ENCODE peak calls at places on chromosomes 1 and 21, in six cellular contexts. O is mesendoderm, K is right cardiac atrium, V is RWPE2, N is dorsolateral prefrontal cortex, M is hepatocyte. L is an unnamed sample.

GRCh38 chr1:88001460-88001859 is 672.8 kb downstream of the LMO4 start:
- DNase-seq in M (no peak), N (no peak), O (peak), V (no peak), K (no peak), L (no peak)

GRCh38 chr1:162144853-162145252 is 75.4 kb downstream of the NOS1AP start:
- DNase-seq in V (no peak), N (no peak), O (peak), K (no peak), M (no peak), L (no peak)

GRCh38 chr1:180273066-180273465 is 43.0 kb downstream of the LHX4 start:
- DNase-seq in M (no peak), K (no peak), N (no peak), V (no peak), O (no peak), L (no peak)

GRCh38 chr1:212606734-212607205 is 1.8 kb upstream of the ATF3 start:
- DNase-seq in V (no peak), O (no peak), N (no peak), M (peak), K (peak), L (no peak)

GRCh38 chr21:27061783-27062182 is 94.9 kb upstream of the ADAMTS5 start:
- DNase-seq in M (no peak), N (no peak), K (no peak), O (no peak), V (no peak), L (no peak)

GRCh38 chr1:233144434-233144833 is 151.1 kb downstream of the PCNX2 start:
- DNase-seq in N (no peak), V (no peak), O (no peak), M (no peak), K (no peak), L (no peak)

GRCh38 chr1:92879316-92879968 is 47.6 kb downstream of the RPL5 start:
- DNase-seq in K (no peak), O (no peak), M (no peak), V (no peak), N (no peak), L (no peak)

GRCh38 chr1:201582261-201582951 is 43.5 kb downstream of the NAV1 start:
- DNase-seq in V (no peak), O (peak), M (peak), N (peak), K (peak), L (no peak)

GRCh38 chr21:30057108-30057507 is 109.5 kb downstream of the CLDN17 start:
- DNase-seq in O (peak), K (no peak), N (no peak), M (no peak), V (no peak), L (no peak)

GRCh38 chr21:45981641-45982255 is at the start of gene COL6A1:
- DNase-seq in N (peak), K (peak), M (peak), V (peak), O (peak), L (peak)

GRCh38 chr1:109213824-109214693 is at the start of gene SARS1:
- DNase-seq in M (peak), V (peak), K (peak), O (peak), N (peak), L (peak)

GRCh38 chr21:33936221-33937038 is 20.8 kb upstream of the ATP5PO start:
- DNase-seq in O (peak), K (no peak), M (no peak), N (no peak), V (no peak), L (no peak)

GRCh38 chr1:53585116-53585515 is 125.9 kb downstream of the DMRTB1 start:
- DNase-seq in V (no peak), O (no peak), N (no peak), K (no peak), M (peak), L (no peak)

GRCh38 chr1:87135313-87135712 is 193.4 kb upstream of the LMO4 start:
- DNase-seq in O (no peak), K (no peak), M (no peak), V (no peak), N (peak), L (peak)

GRCh38 chr1:193741228-193741627 is 554.8 kb upstream of the B3GALT2 start:
- DNase-seq in M (no peak), V (no peak), O (peak), N (no peak), K (no peak), L (no peak)

GRCh38 chr1:90402893-90403849 is 313.9 kb downstream of the BARHL2 start:
- DNase-seq in N (no peak), V (peak), O (peak), K (no peak), M (peak), L (no peak)

GRCh38 chr21:45867041-45867630 is 114.4 kb upstream of the COL6A1 start:
- DNase-seq in M (no peak), V (no peak), O (no peak), N (no peak), K (no peak), L (no peak)

GRCh38 chr21:28714795-28715464 is 277.7 kb downstream of the LTN1 start:
- DNase-seq in N (no peak), V (no peak), O (no peak), K (no peak), M (no peak), L (no peak)

GRCh38 chr1:46043491-46044017 is 88.9 kb downstream of the PIK3R3 start:
- DNase-seq in O (peak), K (no peak), N (no peak), M (no peak), V (no peak), L (no peak)

GRCh38 chr1:152497273-152497672 is 13.3 kb upstream of the LCE5A start:
- DNase-seq in O (peak), N (no peak), K (no peak), V (no peak), M (no peak), L (no peak)

GRCh38 chr1:243286409-243287127 is 30.7 kb downstream of the SDCCAG8 start:
- DNase-seq in M (no peak), N (no peak), V (no peak), K (no peak), O (no peak), L (no peak)

GRCh38 chr1:179083533-179083932 is 1.7 kb downstream of the TOR3A start:
- DNase-seq in N (no peak), O (peak), K (no peak), V (no peak), M (no peak), L (no peak)

GRCh38 chr1:211155040-211155439 is 21.1 kb upstream of the KCNH1 start:
- DNase-seq in K (no peak), N (no peak), V (no peak), M (no peak), O (no peak), L (no peak)

GRCh38 chr21:41217656-41218380 is 49.9 kb downstream of the BACE2 start:
- DNase-seq in N (no peak), O (peak), K (peak), V (no peak), M (peak), L (no peak)

GRCh38 chr1:219710529-219711194 is 97.8 kb upstream of the ZC3H11B start:
- DNase-seq in N (no peak), K (no peak), V (no peak), M (no peak), O (peak), L (no peak)

GRCh38 chr1:203306089-203306969 is 1.0 kb downstream of the BTG2 start:
- DNase-seq in M (peak), K (peak), V (peak), O (peak), N (peak), L (peak)

GRCh38 chr1:64072089-64072835 is 131.2 kb upstream of the UBE2U start:
- DNase-seq in M (no peak), N (no peak), O (no peak), V (no peak), K (no peak), L (no peak)

GRCh38 chr1:192974701-192975100 is 84.5 kb downstream of the UCHL5 start:
- DNase-seq in O (no peak), M (no peak), N (no peak), K (no peak), V (no peak), L (no peak)

GRCh38 chr1:63322944-63323865 is 838 bp downstream of the FOXD3 start:
- DNase-seq in M (peak), K (no peak), N (no peak), O (peak), V (no peak), L (no peak)

GRCh38 chr1:231187556-231187955 is 25.7 kb downstream of the TRIM67 start:
- DNase-seq in O (peak), K (no peak), N (peak), M (no peak), V (no peak), L (peak)

GRCh38 chr21:37208741-37209225 is 58.4 kb downstream of the VPS26C start:
- DNase-seq in K (no peak), N (no peak), V (no peak), O (no peak), M (no peak), L (no peak)

GRCh38 chr1:117860906-117861610 is 68.4 kb downstream of the GDAP2 start:
- DNase-seq in V (no peak), M (no peak), K (no peak), O (no peak), N (peak), L (no peak)

GRCh38 chr1:239505094-239505493 is 118.7 kb downstream of the CHRM3 start:
- DNase-seq in V (no peak), M (no peak), O (no peak), K (no peak), N (no peak), L (no peak)

GRCh38 chr21:43624343-43624742 is 34.9 kb downstream of the HSF2BP start:
- DNase-seq in K (no peak), V (no peak), M (no peak), O (peak), N (no peak), L (no peak)

DNA sequence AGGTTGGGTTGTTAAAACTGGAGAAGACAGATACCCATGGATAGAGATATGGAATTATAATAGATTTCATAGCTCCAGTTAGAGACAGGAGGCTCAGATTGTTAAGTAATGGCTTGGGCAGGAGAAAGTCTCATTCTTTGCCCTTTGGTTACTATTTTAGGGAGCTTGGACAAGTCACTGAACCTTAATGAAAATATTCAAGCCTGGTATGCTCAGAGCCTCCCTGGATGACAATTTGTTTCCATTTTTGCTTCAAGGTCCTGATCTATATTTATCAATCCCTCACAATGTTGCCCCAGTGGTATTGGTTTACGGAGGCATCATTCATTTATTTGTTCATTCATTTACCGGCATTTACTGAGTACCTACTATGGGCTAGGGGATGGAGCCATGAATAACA is 37.5 kb downstream of the RCSD1 start:
- DNase-seq in M (no peak), K (no peak), V (no peak), O (no peak), N (no peak), L (no peak)
- H3K27ac ChIP-seq in M (no peak), K (no peak), V (no peak), O (no peak), N (no peak), L (no peak)

DNA sequence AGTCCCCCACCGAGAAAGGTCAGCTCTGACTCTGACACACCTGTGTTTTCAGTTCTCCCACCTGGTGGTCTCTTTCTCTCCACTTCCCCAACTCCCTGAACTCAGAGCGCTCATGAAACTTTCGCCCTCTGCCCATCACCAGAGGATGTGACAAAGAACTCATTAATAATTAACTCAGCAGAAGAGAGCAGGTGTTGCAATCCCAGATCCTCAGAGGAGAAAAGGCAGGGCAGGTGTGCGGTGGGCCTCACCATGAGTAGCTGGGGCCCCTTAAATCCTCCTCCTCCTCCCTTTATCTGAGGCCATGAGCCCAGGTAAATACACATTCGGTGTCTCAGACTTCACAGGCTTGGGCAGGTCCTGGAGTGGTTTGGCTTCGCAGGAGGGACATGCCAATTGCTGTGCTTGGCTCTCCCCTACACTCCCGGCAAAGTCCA is 1.7 kb upstream of the LAMB3 start:
- DNase-seq in K (no peak), V (no peak), N (no peak), O (no peak), M (peak), L (no peak)
- H3K27ac ChIP-seq in K (no peak), V (peak), N (no peak), O (no peak), M (peak), L (no peak)

GRCh38 chr1:36027766-36028165 is 56.1 kb upstream of the TEKT2 start:
- DNase-seq in M (no peak), O (no peak), N (no peak), V (no peak), K (no peak), L (no peak)

GRCh38 chr1:36023098-36023769 is 60.7 kb upstream of the TEKT2 start:
- DNase-seq in K (no peak), N (no peak), M (no peak), V (no peak), O (no peak), L (no peak)

DNA sequence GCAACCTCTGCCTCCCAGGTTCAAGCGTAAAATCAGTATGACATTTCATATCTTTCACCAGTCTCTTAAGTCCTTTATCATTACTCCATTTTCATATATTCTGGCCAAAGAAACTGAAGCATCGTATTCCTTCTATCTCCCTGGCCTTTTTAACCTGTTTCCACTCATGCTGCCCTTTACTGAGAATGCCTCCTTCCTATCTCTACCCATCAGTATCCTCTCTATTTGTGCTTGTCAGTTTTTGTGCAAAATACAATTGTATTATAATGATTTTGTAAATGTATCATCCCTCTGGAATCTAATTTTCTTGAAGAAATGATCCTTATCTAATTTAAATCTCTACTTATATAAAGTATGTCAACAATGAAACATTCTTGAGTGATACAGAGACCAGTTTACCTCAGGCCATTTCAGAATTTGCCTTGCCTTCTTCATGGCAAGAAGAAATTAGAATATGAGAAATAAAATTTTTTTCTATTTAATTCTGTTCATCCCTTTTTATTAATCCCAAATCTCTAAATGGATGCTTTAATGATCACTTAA is 59.1 kb upstream of the TEKT2 start:
- DNase-seq in O (no peak), V (no peak), M (no peak), N (no peak), K (no peak), L (no peak)
- H3K27ac ChIP-seq in O (no peak), V (no peak), M (no peak), N (no peak), K (no peak), L (no peak)

DNA sequence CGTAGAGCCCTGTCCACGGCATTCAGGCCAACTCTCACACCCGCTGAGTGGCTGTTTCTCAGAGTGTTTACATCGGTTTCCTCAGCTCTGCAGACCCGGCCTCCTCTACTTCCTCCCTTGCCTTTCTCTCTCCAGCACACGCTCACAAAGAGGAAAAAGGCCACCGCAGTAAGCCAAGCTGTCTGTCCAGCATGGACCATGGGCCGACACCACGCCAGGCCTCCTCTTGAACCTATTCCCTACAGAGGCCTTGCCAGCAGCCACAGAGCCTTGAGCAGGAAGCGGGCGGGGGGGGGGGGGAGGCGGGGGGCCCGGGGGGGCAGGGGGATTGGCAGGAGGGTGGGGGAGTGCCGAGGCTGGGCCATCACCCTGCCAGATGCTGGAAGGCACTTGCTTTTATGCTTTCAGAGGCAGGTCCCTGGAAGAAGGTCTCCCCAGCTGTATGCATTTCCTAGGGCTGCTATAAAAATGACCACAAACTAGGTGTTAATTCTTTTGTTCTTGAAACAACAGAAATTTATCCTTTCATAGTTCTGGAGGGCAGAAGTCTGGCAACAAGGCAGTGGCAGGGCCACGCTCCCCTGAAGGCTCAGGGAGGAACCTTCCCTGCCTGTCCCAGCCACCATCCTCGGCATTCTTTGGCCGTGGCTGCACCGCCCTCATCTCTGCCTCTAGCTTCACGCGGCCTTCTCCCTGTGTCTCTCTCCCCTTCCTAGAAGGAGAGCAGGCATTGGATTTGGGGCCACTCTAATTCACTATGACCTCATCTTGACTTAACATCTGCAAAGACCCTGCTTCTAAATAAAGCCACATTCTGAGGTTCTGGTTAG is 178.3 kb downstream of the PSMG1 start:
- DNase-seq in K (peak), N (no peak), O (no peak), M (peak), V (no peak), L (peak)
- H3K27ac ChIP-seq in K (peak), N (peak), O (no peak), M (peak), V (no peak), L (peak)

GRCh38 chr21:40049959-40050290 is 182.7 kb downstream of the PCP4 start:
- DNase-seq in V (no peak), M (no peak), K (no peak), O (peak), N (no peak), L (no peak)
- H3K27ac ChIP-seq in V (no peak), M (no peak), K (no peak), O (no peak), N (no peak), L (no peak)

DNA sequence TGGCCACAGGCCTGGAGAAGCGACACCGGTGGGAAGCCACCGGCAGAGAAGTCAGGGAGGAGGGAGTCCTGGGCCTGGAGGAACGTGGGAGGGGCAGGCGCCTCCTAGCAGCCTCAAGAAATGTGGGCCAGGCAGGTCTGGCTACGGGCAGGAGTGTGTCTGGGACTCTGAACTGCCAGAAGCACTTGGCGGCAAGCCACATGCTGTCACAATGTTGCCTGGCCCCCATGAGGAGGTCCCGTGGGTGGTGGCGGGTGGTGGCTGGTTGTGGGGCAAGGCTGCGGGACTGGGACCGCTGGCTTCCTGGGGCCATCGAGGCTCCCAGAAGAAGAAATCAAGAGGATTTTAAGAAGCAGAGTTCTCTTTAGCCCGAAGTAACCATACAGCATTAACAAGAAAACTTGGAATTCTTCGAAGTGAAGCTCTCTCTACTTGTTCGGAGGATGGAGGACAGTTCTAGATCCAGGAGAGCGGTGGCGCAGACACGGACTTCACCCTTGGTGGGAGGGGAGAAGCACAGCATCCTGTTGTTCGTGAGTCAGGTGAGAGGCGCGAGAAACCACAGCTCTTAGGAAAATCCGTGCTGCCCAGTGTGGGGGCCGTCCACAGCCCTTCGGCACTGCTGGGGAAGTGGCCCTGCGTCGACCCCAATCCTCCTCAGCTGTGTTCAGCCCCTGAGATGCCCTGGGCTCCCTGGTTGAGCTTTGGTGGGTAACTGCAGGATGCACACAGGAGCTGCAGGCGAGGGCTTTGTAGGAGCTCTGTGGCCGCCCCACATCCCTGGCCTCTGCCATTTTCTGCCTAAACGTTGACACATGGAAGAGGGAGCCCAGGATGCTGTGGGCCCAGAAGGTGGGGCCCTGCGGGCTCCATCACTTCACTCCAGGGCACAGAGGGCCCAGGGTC is 12.4 kb downstream of the SKI start:
- DNase-seq in V (no peak), O (no peak), M (peak), K (peak), N (no peak), L (peak)
- H3K27ac ChIP-seq in V (peak), O (no peak), M (peak), K (peak), N (peak), L (peak)

GRCh38 chr1:111221633-111222286 is 5.8 kb upstream of the CHI3L2 start:
- DNase-seq in V (no peak), N (no peak), K (no peak), O (peak), M (no peak), L (no peak)
- H3K27ac ChIP-seq in V (no peak), N (no peak), K (no peak), O (peak), M (no peak), L (no peak)